ENCODE peak calls at places on chromosomes 7 and 10, in six cellular contexts. One of them, this sample, is unnamed.

GRCh38 chr7:21169667-21170605 is 257.9 kb upstream of the SP4 start:
- DNase-seq in hypothalamus: no peak
- DNase-seq in T-helper 1 cell: no peak
- DNase-seq in GDM1: no peak
- DNase-seq in HCT116: no peak
- DNase-seq in neuronal stem cell: peak
- DNase-seq in this sample: no peak

GRCh38 chr7:116525298-116525912 is 569 bp downstream of the CAV1 start:
- DNase-seq in HCT116: no peak
- DNase-seq in T-helper 1 cell: peak
- DNase-seq in neuronal stem cell: no peak
- DNase-seq in hypothalamus: no peak
- DNase-seq in GDM1: no peak
- DNase-seq in this sample: no peak

GRCh38 chr7:36658603-36659516 is 65.4 kb downstream of the AOAH start:
- DNase-seq in T-helper 1 cell: no peak
- DNase-seq in GDM1: no peak
- DNase-seq in HCT116: no peak
- DNase-seq in hypothalamus: no peak
- DNase-seq in neuronal stem cell: peak
- DNase-seq in this sample: peak

GRCh38 chr10:102344067-102344466 is 51.4 kb upstream of the NFKB2 start:
- DNase-seq in T-helper 1 cell: no peak
- DNase-seq in GDM1: no peak
- DNase-seq in HCT116: no peak
- DNase-seq in neuronal stem cell: no peak
- DNase-seq in hypothalamus: no peak
- DNase-seq in this sample: no peak

GRCh38 chr10:91194497-91195179 is 25.8 kb upstream of the PCGF5 start:
- DNase-seq in HCT116: no peak
- DNase-seq in hypothalamus: no peak
- DNase-seq in neuronal stem cell: no peak
- DNase-seq in T-helper 1 cell: no peak
- DNase-seq in GDM1: no peak
- DNase-seq in this sample: no peak

GRCh38 chr7:157863176-157863575 is 526.4 kb downstream of the DNAJB6 start:
- DNase-seq in GDM1: no peak
- DNase-seq in T-helper 1 cell: no peak
- DNase-seq in neuronal stem cell: no peak
- DNase-seq in HCT116: no peak
- DNase-seq in hypothalamus: no peak
- DNase-seq in this sample: no peak

GRCh38 chr10:132322621-132323048 is 9.4 kb upstream of the LRRC27 start:
- DNase-seq in neuronal stem cell: no peak
- DNase-seq in GDM1: no peak
- DNase-seq in HCT116: no peak
- DNase-seq in T-helper 1 cell: no peak
- DNase-seq in hypothalamus: no peak
- DNase-seq in this sample: no peak

GRCh38 chr7:16889305-16889704 is 7.5 kb upstream of the AGR3 start:
- DNase-seq in HCT116: no peak
- DNase-seq in T-helper 1 cell: no peak
- DNase-seq in neuronal stem cell: no peak
- DNase-seq in hypothalamus: no peak
- DNase-seq in GDM1: no peak
- DNase-seq in this sample: no peak

GRCh38 chr10:76543655-76544054 is 1094.0 kb downstream of the KCNMA1 start:
- DNase-seq in T-helper 1 cell: no peak
- DNase-seq in neuronal stem cell: no peak
- DNase-seq in hypothalamus: no peak
- DNase-seq in HCT116: no peak
- DNase-seq in GDM1: no peak
- DNase-seq in this sample: no peak

GRCh38 chr10:94218496-94219183 is 144.1 kb downstream of the NOC3L start:
- DNase-seq in hypothalamus: no peak
- DNase-seq in GDM1: no peak
- DNase-seq in HCT116: no peak
- DNase-seq in neuronal stem cell: no peak
- DNase-seq in T-helper 1 cell: no peak
- DNase-seq in this sample: no peak

GRCh38 chr10:6722616-6723004 is 142.5 kb upstream of the PRKCQ start:
- DNase-seq in hypothalamus: no peak
- DNase-seq in neuronal stem cell: no peak
- DNase-seq in GDM1: no peak
- DNase-seq in T-helper 1 cell: no peak
- DNase-seq in HCT116: peak
- DNase-seq in this sample: no peak

GRCh38 chr10:62396864-62397263 is 22.7 kb downstream of the ZNF365 start:
- DNase-seq in hypothalamus: no peak
- DNase-seq in GDM1: no peak
- DNase-seq in neuronal stem cell: no peak
- DNase-seq in T-helper 1 cell: no peak
- DNase-seq in HCT116: no peak
- DNase-seq in this sample: no peak

GRCh38 chr7:39461263-39461662 is 104.9 kb upstream of the YAE1 start:
- DNase-seq in HCT116: no peak
- DNase-seq in GDM1: no peak
- DNase-seq in neuronal stem cell: no peak
- DNase-seq in T-helper 1 cell: no peak
- DNase-seq in hypothalamus: no peak
- DNase-seq in this sample: no peak

GRCh38 chr10:3764626-3765375 is 20.2 kb downstream of the KLF6 start:
- DNase-seq in hypothalamus: no peak
- DNase-seq in neuronal stem cell: no peak
- DNase-seq in GDM1: peak
- DNase-seq in HCT116: no peak
- DNase-seq in T-helper 1 cell: peak
- DNase-seq in this sample: no peak

GRCh38 chr10:18710201-18710653 is 51.0 kb downstream of the ARL5B start:
- DNase-seq in hypothalamus: no peak
- DNase-seq in HCT116: no peak
- DNase-seq in GDM1: no peak
- DNase-seq in T-helper 1 cell: no peak
- DNase-seq in neuronal stem cell: no peak
- DNase-seq in this sample: no peak

GRCh38 chr7:114008696-114009095 is 89.9 kb upstream of the PPP1R3A start:
- DNase-seq in neuronal stem cell: no peak
- DNase-seq in T-helper 1 cell: no peak
- DNase-seq in HCT116: no peak
- DNase-seq in GDM1: no peak
- DNase-seq in hypothalamus: no peak
- DNase-seq in this sample: no peak

GRCh38 chr10:50937230-50937907 is 51.9 kb upstream of the A1CF start:
- DNase-seq in hypothalamus: no peak
- DNase-seq in T-helper 1 cell: no peak
- DNase-seq in GDM1: no peak
- DNase-seq in neuronal stem cell: no peak
- DNase-seq in HCT116: peak
- DNase-seq in this sample: peak

GRCh38 chr7:101688183-101688831 is 59.2 kb upstream of the MYL10 start:
- DNase-seq in GDM1: peak
- DNase-seq in neuronal stem cell: peak
- DNase-seq in T-helper 1 cell: peak
- DNase-seq in hypothalamus: peak
- DNase-seq in HCT116: peak
- DNase-seq in this sample: no peak

GRCh38 chr10:121662945-121663917 is 65.0 kb upstream of the FGFR2 start:
- DNase-seq in GDM1: no peak
- DNase-seq in neuronal stem cell: peak
- DNase-seq in T-helper 1 cell: no peak
- DNase-seq in hypothalamus: peak
- DNase-seq in HCT116: peak
- DNase-seq in this sample: no peak

GRCh38 chr7:122622682-122623081 is 76.2 kb downstream of the RNF133 start:
- DNase-seq in HCT116: no peak
- DNase-seq in GDM1: no peak
- DNase-seq in hypothalamus: no peak
- DNase-seq in neuronal stem cell: no peak
- DNase-seq in T-helper 1 cell: no peak
- DNase-seq in this sample: no peak

GRCh38 chr7:54201501-54201900 is 340.7 kb upstream of the VSTM2A start:
- DNase-seq in hypothalamus: no peak
- DNase-seq in GDM1: no peak
- DNase-seq in T-helper 1 cell: no peak
- DNase-seq in HCT116: no peak
- DNase-seq in neuronal stem cell: no peak
- DNase-seq in this sample: no peak